ENCODE peak calls at places on chromosomes 5 and 9, in six cellular contexts. N is cardiac muscle cell, Y is T-cell, D is aorta, I is NAMALWA, E is kidney epithelial cell. C is an unnamed sample.

GRCh38 chr5:54644226-54644625 is 126.7 kb downstream of the SNX18 start:
- DNase-seq in N (peak), Y (no peak), D (no peak), I (no peak), E (peak), C (no peak)

GRCh38 chr5:119017999-119018398 is 29.7 kb upstream of the DTWD2 start:
- DNase-seq in N (no peak), Y (no peak), D (no peak), I (no peak), E (no peak), C (no peak)

GRCh38 chr5:141420855-141421488 is at the start of gene PCDHGA11:
- DNase-seq in N (peak), Y (peak), D (no peak), I (peak), E (no peak), C (no peak)

GRCh38 chr5:95283761-95284511 is 958 bp downstream of the MCTP1 start:
- DNase-seq in N (peak), Y (no peak), D (no peak), I (no peak), E (no peak), C (no peak)

GRCh38 chr9:109351032-109351431 is 30.2 kb upstream of the EPB41L4B start:
- DNase-seq in N (no peak), Y (no peak), D (no peak), I (no peak), E (no peak), C (no peak)

GRCh38 chr5:119353686-119354366 is 2.0 kb upstream of the TNFAIP8 start:
- DNase-seq in N (no peak), Y (no peak), D (no peak), I (peak), E (no peak), C (no peak)

GRCh38 chr9:77944556-77945261 is 86.9 kb downstream of the GNAQ start:
- DNase-seq in N (no peak), Y (peak), D (no peak), I (no peak), E (no peak), C (no peak)

GRCh38 chr5:60520451-60521210 is 179.3 kb downstream of the DEPDC1B start:
- DNase-seq in N (no peak), Y (no peak), D (peak), I (no peak), E (no peak), C (no peak)

GRCh38 chr5:127909078-127909477 is 174.5 kb upstream of the SLC12A2 start:
- DNase-seq in N (peak), Y (peak), D (no peak), I (peak), E (no peak), C (no peak)

GRCh38 chr5:174101331-174101730 is 55.8 kb downstream of the NSG2 start:
- DNase-seq in N (no peak), Y (no peak), D (no peak), I (no peak), E (no peak), C (no peak)

GRCh38 chr5:74141053-74141452 is 499.5 kb downstream of the ENC1 start:
- DNase-seq in N (peak), Y (no peak), D (no peak), I (no peak), E (no peak), C (no peak)

GRCh38 chr5:140075371-140075770 is 32.3 kb upstream of the NRG2 start:
- DNase-seq in N (peak), Y (no peak), D (no peak), I (peak), E (no peak), C (no peak)

C was measured in mucosa of gallbladder.